ENCODE peak calls at places on chromosomes 1 and 21, in ten cellular contexts. M is stimulated activated CD4-positive, alpha-beta T cell treated with anti-CD3 and anti-CD28 coated beads, Interleukin-15, amount 100 ng/mL, for 1 hour; X is breast epithelium; J is keratinocyte; G is spleen; T is sciatic nerve; P is HuH-7; C is effector CD8-positive, alpha-beta T cell; I is T-cell; W is iPS DF 19.7. V is an unnamed sample.

GRCh38 chr1:193019442-193020026 is 39.6 kb downstream of the UCHL5 start:
- DNase-seq in X (no peak), M (no peak), T (no peak), I (no peak), P (no peak), W (no peak), J (peak), G (no peak), C (no peak), V (no peak)

GRCh38 chr1:217274927-217275616 is 355.8 kb downstream of the GPATCH2 start:
- DNase-seq in T (no peak), C (no peak), G (no peak), M (no peak), X (no peak), J (peak), W (no peak), I (no peak), P (no peak), V (no peak)

GRCh38 chr1:43352351-43352705 is 6.5 kb upstream of the CDC20 start:
- DNase-seq in G (no peak), T (no peak), J (no peak), W (no peak), M (no peak), I (no peak), P (no peak), C (no peak), X (no peak), V (no peak)

GRCh38 chr1:53554592-53555305 is 95.5 kb downstream of the DMRTB1 start:
- DNase-seq in W (no peak), X (peak), P (no peak), T (peak), M (no peak), G (peak), C (no peak), J (no peak), I (no peak), V (no peak)

GRCh38 chr1:46480959-46481646 is 8.5 kb upstream of the DMBX1 start:
- DNase-seq in M (no peak), T (no peak), C (no peak), P (peak), X (no peak), J (no peak), I (no peak), G (peak), W (no peak), V (no peak)

GRCh38 chr1:184326278-184326677 is 60.6 kb upstream of the C1orf21 start:
- DNase-seq in G (no peak), I (no peak), X (no peak), P (no peak), T (no peak), J (no peak), M (no peak), C (no peak), W (no peak), V (no peak)

GRCh38 chr1:26336477-26337205 is 17.3 kb downstream of the CRYBG2 start:
- DNase-seq in P (peak), C (peak), T (peak), W (no peak), M (peak), I (peak), X (peak), J (no peak), G (peak), V (peak)

GRCh38 chr21:17119466-17120297 is 393.2 kb upstream of the CXADR start:
- DNase-seq in X (no peak), I (no peak), C (no peak), P (no peak), G (no peak), W (peak), T (no peak), J (no peak), M (no peak), V (peak)

GRCh38 chr1:98385691-98386090 is 275.8 kb upstream of the SNX7 start:
- DNase-seq in P (no peak), J (no peak), G (no peak), W (no peak), I (no peak), C (no peak), M (no peak), T (no peak), X (no peak), V (no peak)

GRCh38 chr1:182143825-182144661 is 82.5 kb upstream of the ZNF648 start:
- DNase-seq in C (no peak), J (peak), I (no peak), G (peak), W (no peak), P (no peak), T (peak), X (peak), M (no peak), V (peak)

GRCh38 chr1:94395231-94395630 is 23.0 kb upstream of the ABCD3 start:
- DNase-seq in I (no peak), T (no peak), C (no peak), X (no peak), G (no peak), J (no peak), M (no peak), P (no peak), W (no peak), V (no peak)

GRCh38 chr1:79575424-79575823 is 568.9 kb upstream of the ADGRL4 start:
- DNase-seq in T (no peak), W (no peak), C (no peak), P (no peak), I (no peak), G (no peak), J (no peak), X (no peak), M (no peak), V (no peak)

GRCh38 chr21:37244506-37245083 is 22.5 kb downstream of the VPS26C start:
- DNase-seq in M (no peak), W (no peak), T (no peak), J (no peak), I (no peak), G (no peak), C (no peak), X (no peak), P (no peak), V (peak)